ENCODE peak calls at places on chromosomes 4 and X, in four cellular contexts. H, O, M and L are unnamed samples.

GRCh38 chr4:160362478-160362877 is 1259.6 kb downstream of the RAPGEF2 start:
- DNase-seq in H (no peak), O (no peak), M (no peak), L (no peak)

GRCh38 chrX:108268434-108269080 is 169.7 kb downstream of the COL4A6 start:
- DNase-seq in H (no peak), O (no peak), M (no peak), L (no peak)

GRCh38 chrX:46576458-46576857 is 2.9 kb downstream of the CHST7 start:
- DNase-seq in H (no peak), O (no peak), M (peak; percentile 25), L (peak; percentile 23)

GRCh38 chr4:177016541-177017141 is 223.9 kb upstream of the VEGFC start:
- DNase-seq in H (no peak), O (no peak), M (no peak), L (no peak)

GRCh38 chrX:76802698-76803097 is 375.2 kb downstream of the MAGEE1 start:
- DNase-seq in H (no peak), O (no peak), M (no peak), L (no peak)

GRCh38 chrX:27057883-27058282 is 405.3 kb downstream of the PPP4R3C start:
- DNase-seq in H (no peak), O (no peak), M (no peak), L (no peak)

GRCh38 chr4:150425161-150425560 is 156.8 kb upstream of the MAB21L2 start:
- DNase-seq in H (no peak), O (no peak), M (no peak), L (no peak)

GRCh38 chr4:85798011-85798770 is 323.2 kb downstream of the ARHGAP24 start:
- DNase-seq in H (no peak), O (no peak), M (no peak), L (no peak)

GRCh38 chrX:153339662-153340061 is 5.7 kb downstream of the ZNF275 start:
- DNase-seq in H (no peak), O (no peak), M (no peak), L (no peak)

GRCh38 chr4:74900862-74901261 is 32.1 kb upstream of the PARM1 start:
- DNase-seq in H (no peak), O (no peak), M (no peak), L (no peak)

GRCh38 chrX:42704454-42704853 is 73.5 kb downstream of the PPP1R2C start:
- DNase-seq in H (no peak), O (no peak), M (no peak), L (no peak)

GRCh38 chrX:24245201-24245600 is 68.7 kb downstream of the SUPT20HL2 start:
- DNase-seq in H (no peak), O (no peak), M (no peak), L (no peak)

GRCh38 chr4:102449751-102450352 is 51.3 kb upstream of the NFKB1 start:
- DNase-seq in H (no peak), O (no peak), M (no peak), L (no peak)

GRCh38 chr4:95601342-95601741 is 52.6 kb upstream of the UNC5C start:
- DNase-seq in H (no peak), O (no peak), M (no peak), L (no peak)

GRCh38 chrX:110167952-110168451 is 149.9 kb downstream of the AMMECR1 start:
- DNase-seq in H (no peak), O (peak; percentile 64), M (no peak), L (no peak)

GRCh38 chrX:115560211-115560977 is 580 bp upstream of the PLS3 start:
- DNase-seq in H (no peak), O (no peak), M (no peak), L (no peak)

GRCh38 chrX:16826207-16826606 is 39.9 kb downstream of the TXLNG start:
- DNase-seq in H (no peak), O (no peak), M (no peak), L (no peak)

GRCh38 chr4:173478884-173479283 is 51.1 kb downstream of the HAND2 start:
- DNase-seq in H (no peak), O (no peak), M (no peak), L (no peak)

GRCh38 chr4:151824647-151825046 is 63.8 kb upstream of the GATB start:
- DNase-seq in H (no peak), O (no peak), M (no peak), L (no peak)

GRCh38 chr4:170047774-170048354 is 21.7 kb upstream of the MFAP3L start:
- DNase-seq in H (peak; percentile 65), O (no peak), M (peak; percentile 25), L (no peak)

GRCh38 chrX:150899191-150899757 is 806 bp upstream of the CD99L2 start:
- DNase-seq in H (no peak), O (peak; percentile 67), M (peak; percentile 22), L (peak; percentile 28)

GRCh38 chrX:40012800-40013682 is 84.7 kb downstream of the BCOR start:
- DNase-seq in H (peak; percentile 72), O (peak; percentile 76), M (peak; percentile 76), L (peak; percentile 70)

GRCh38 chr4:118352843-118353373 is at the start of gene PRSS12:
- DNase-seq in H (no peak), O (peak; percentile 88), M (peak; percentile 22), L (peak; percentile 48)

GRCh38 chr4:141899541-141899940 is 263.2 kb downstream of the IL15 start:
- DNase-seq in H (no peak), O (no peak), M (no peak), L (no peak)

GRCh38 chr4:1472911-1473518 is 66.8 kb upstream of the NKX1-1 start:
- DNase-seq in H (no peak), O (no peak), M (peak; percentile 10), L (no peak)

GRCh38 chr4:1471443-1472147 is 65.4 kb upstream of the NKX1-1 start:
- DNase-seq in H (no peak), O (peak; percentile 57), M (peak; percentile 7), L (no peak)

GRCh38 chr4:1470816-1471442 is 64.7 kb upstream of the NKX1-1 start:
- DNase-seq in H (no peak), O (no peak), M (peak; percentile 8), L (no peak)

GRCh38 chr4:1473718-1474117 is 67.5 kb upstream of the NKX1-1 start:
- DNase-seq in H (no peak), O (peak; percentile 52), M (no peak), L (no peak)

GRCh38 chr4:1472148-1472797 is 66.0 kb upstream of the NKX1-1 start:
- DNase-seq in H (no peak), O (no peak), M (peak; percentile 8), L (no peak)
- H3K4me3 ChIP-seq in H (no peak overlapping the region), O (no peak overlapping the region), M (no peak overlapping the region), L (peak overlapping the region; percentile 4)

GRCh38 chr4:146340798-146341197 is 126.5 kb downstream of the REELD1 start:
- DNase-seq in H (no peak), O (no peak), M (no peak), L (no peak)
- TF ChIP-seq CTCF in H (peak; percentile 57), O (peak; percentile 43), M (no peak), L (peak; percentile 58)

GRCh38 chr4:80189956-80190671 is 7.2 kb upstream of the PRDM8 start:
- DNase-seq in H (no peak), O (no peak), M (no peak), L (no peak)

GRCh38 chr4:80188457-80188800 is 8.9 kb upstream of the PRDM8 start:
- DNase-seq in H (no peak), O (no peak), M (no peak), L (no peak)

GRCh38 chr4:80189581-80189955 is 7.7 kb upstream of the PRDM8 start:
- DNase-seq in H (no peak), O (no peak), M (no peak), L (no peak)

GRCh38 chr4:80187677-80188076 is 9.6 kb upstream of the PRDM8 start:
- DNase-seq in H (no peak), O (no peak), M (no peak), L (no peak)

GRCh38 chr4:80188801-80189458 is 8.4 kb upstream of the PRDM8 start:
- DNase-seq in H (no peak), O (no peak), M (no peak), L (no peak)
- H3K4me1 ChIP-seq in H (peaks cover 21% of the 10 kb centered on the region), O (peaks cover 19% of the 10 kb centered on the region), M (no peaks in the 10 kb centered on the region), L (peaks cover 28% of the 10 kb centered on the region)

DNA sequence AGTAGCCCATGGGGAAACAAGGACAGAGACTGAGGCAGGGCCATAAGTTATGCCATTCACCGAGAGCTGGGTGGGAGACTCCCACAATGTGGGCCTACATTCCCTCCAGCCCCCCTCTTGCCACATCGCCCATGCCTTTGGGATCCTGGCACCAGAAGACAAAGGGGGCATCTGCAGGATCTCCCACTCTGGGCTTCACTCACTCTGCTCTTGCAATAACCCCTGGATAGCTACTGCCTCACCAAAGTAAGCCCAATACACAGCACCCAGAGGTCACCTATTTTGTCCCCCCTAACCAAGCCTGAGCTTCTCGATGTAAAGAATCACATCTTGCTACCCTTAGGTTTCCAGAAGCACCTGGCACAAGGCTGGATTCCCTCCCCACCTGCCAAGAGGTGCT is 741 bp upstream of the RTL5 start:
- DNase-seq in H (no peak), O (no peak), M (no peak), L (no peak)
- H3K4me3 ChIP-seq in H (peak overlapping the region; percentile 49), O (peak overlapping the region; percentile 56), M (no peak overlapping the region), L (peak overlapping the region; percentile 67)

DNA sequence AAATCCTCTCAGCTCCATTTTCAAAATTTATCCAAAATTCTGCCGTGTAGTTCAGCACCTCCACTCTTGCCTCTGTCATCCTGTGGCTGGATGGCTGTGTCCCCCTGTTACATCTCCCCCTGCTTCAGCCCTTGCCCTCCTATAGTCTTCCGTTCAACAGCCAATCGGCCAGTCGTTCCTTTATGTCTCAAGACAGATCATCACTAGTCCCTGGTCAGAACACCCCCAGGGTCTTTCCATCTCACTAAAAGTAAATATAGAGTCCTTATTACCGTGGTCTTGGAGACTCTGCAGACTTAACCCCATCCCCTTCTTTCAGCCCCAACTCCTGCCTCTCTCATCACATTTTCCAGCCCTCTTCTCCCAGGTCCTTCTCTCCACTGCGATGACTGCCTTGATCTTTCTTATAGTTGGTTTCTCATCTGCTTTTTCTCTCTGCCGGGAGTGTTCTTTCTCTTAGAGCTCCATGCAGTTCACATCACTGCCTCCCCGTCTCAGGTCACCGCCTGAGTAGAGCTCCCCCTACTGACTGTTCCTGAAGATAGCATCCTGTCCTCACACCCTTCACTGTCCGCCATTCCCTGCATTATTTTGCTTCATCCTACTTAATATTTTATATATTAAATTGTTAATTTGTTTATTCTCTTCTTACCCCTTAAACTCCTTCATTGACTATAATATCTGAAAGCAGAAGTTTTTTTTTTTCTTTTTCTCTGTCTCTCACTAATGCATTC is 736.9 kb upstream of the MAGEB2 start:
- DNase-seq in H (no peak), O (no peak), M (no peak), L (no peak)
- TF ChIP-seq CTCF in H (peak; percentile 59), O (peak; percentile 49), M (no peak), L (peak; percentile 51)

GRCh38 chrX:154372612-154373022 is 1.8 kb downstream of the FLNA start:
- DNase-seq in H (no peak), O (no peak), M (peak; percentile 51), L (no peak)
- H3K4me1 ChIP-seq in H (peaks cover 35% of the 10 kb centered on the region), O (peaks cover 20% of the 10 kb centered on the region), M (no peaks in the 10 kb centered on the region), L (peaks cover 53% of the 10 kb centered on the region)

GRCh38 chrX:1244164-1245076 is 24.2 kb upstream of the CSF2RA start:
- DNase-seq in H (no peak), O (no peak), M (no peak), L (no peak)
- H3K4me3 ChIP-seq in H (no peak overlapping the region), O (no peak overlapping the region), M (no peak overlapping the region), L (no peak overlapping the region)